ENCODE peak calls at places on chromosomes 7 and 10, in nine cellular contexts. One of them, this sample, is unnamed.

GRCh38 chr10:30420266-30420665 is 13.7 kb upstream of the MAP3K8 start:
- DNase-seq in adrenal gland: no peak
- DNase-seq in GM13976: peak
- DNase-seq in cardiac muscle cell: no peak
- DNase-seq in pancreas: no peak
- DNase-seq in HFFc6: no peak
- DNase-seq in uterus: no peak
- DNase-seq in kidney: no peak
- DNase-seq in fibroblast of pulmonary artery: no peak
- DNase-seq in this sample: no peak

GRCh38 chr7:127713758-127714157 is 61.8 kb downstream of the SND1 start:
- DNase-seq in adrenal gland: no peak
- DNase-seq in uterus: no peak
- DNase-seq in GM13976: no peak
- DNase-seq in HFFc6: no peak
- DNase-seq in pancreas: no peak
- DNase-seq in fibroblast of pulmonary artery: no peak
- DNase-seq in kidney: no peak
- DNase-seq in cardiac muscle cell: no peak
- DNase-seq in this sample: no peak

GRCh38 chr7:28356619-28357018 is 55.7 kb upstream of the CREB5 start:
- DNase-seq in HFFc6: no peak
- DNase-seq in pancreas: no peak
- DNase-seq in uterus: no peak
- DNase-seq in fibroblast of pulmonary artery: no peak
- DNase-seq in adrenal gland: no peak
- DNase-seq in kidney: no peak
- DNase-seq in cardiac muscle cell: no peak
- DNase-seq in GM13976: no peak
- DNase-seq in this sample: no peak

GRCh38 chr10:46552526-46553237 is 3.8 kb downstream of the GPRIN2 start:
- DNase-seq in GM13976: no peak
- DNase-seq in cardiac muscle cell: no peak
- DNase-seq in pancreas: no peak
- DNase-seq in adrenal gland: peak
- DNase-seq in kidney: peak
- DNase-seq in HFFc6: no peak
- DNase-seq in fibroblast of pulmonary artery: no peak
- DNase-seq in uterus: peak
- DNase-seq in this sample: no peak

GRCh38 chr10:127715249-127715648 is 21.7 kb upstream of the FOXI2 start:
- DNase-seq in GM13976: no peak
- DNase-seq in fibroblast of pulmonary artery: no peak
- DNase-seq in kidney: no peak
- DNase-seq in uterus: no peak
- DNase-seq in HFFc6: no peak
- DNase-seq in cardiac muscle cell: no peak
- DNase-seq in adrenal gland: no peak
- DNase-seq in pancreas: no peak
- DNase-seq in this sample: no peak

GRCh38 chr7:137747359-137748031 is 99.3 kb downstream of the DGKI start:
- DNase-seq in HFFc6: no peak
- DNase-seq in GM13976: no peak
- DNase-seq in cardiac muscle cell: no peak
- DNase-seq in adrenal gland: no peak
- DNase-seq in pancreas: no peak
- DNase-seq in kidney: no peak
- DNase-seq in fibroblast of pulmonary artery: no peak
- DNase-seq in uterus: no peak
- DNase-seq in this sample: no peak

GRCh38 chr10:122446668-122447410 is 7.6 kb upstream of the ARMS2 start:
- DNase-seq in cardiac muscle cell: peak
- DNase-seq in HFFc6: no peak
- DNase-seq in kidney: no peak
- DNase-seq in GM13976: no peak
- DNase-seq in adrenal gland: no peak
- DNase-seq in uterus: no peak
- DNase-seq in pancreas: no peak
- DNase-seq in fibroblast of pulmonary artery: peak
- DNase-seq in this sample: peak

GRCh38 chr7:28674359-28674782 is 262.1 kb downstream of the CREB5 start:
- DNase-seq in uterus: no peak
- DNase-seq in HFFc6: no peak
- DNase-seq in kidney: no peak
- DNase-seq in cardiac muscle cell: no peak
- DNase-seq in adrenal gland: no peak
- DNase-seq in GM13976: no peak
- DNase-seq in pancreas: no peak
- DNase-seq in fibroblast of pulmonary artery: no peak
- DNase-seq in this sample: no peak

GRCh38 chr7:127415060-127415742 is 22.7 kb upstream of the ZNF800 start:
- DNase-seq in kidney: no peak
- DNase-seq in fibroblast of pulmonary artery: no peak
- DNase-seq in HFFc6: no peak
- DNase-seq in GM13976: no peak
- DNase-seq in cardiac muscle cell: no peak
- DNase-seq in pancreas: no peak
- DNase-seq in adrenal gland: no peak
- DNase-seq in uterus: no peak
- DNase-seq in this sample: no peak

GRCh38 chr7:95688931-95689453 is 83.4 kb upstream of the DYNC1I1 start:
- DNase-seq in cardiac muscle cell: no peak
- DNase-seq in adrenal gland: peak
- DNase-seq in pancreas: no peak
- DNase-seq in uterus: no peak
- DNase-seq in GM13976: no peak
- DNase-seq in kidney: no peak
- DNase-seq in HFFc6: no peak
- DNase-seq in fibroblast of pulmonary artery: peak
- DNase-seq in this sample: peak

GRCh38 chr10:75400769-75401568 is 595 bp downstream of the ZNF503 start:
- DNase-seq in kidney: peak
- DNase-seq in HFFc6: peak
- DNase-seq in GM13976: peak
- DNase-seq in pancreas: peak
- DNase-seq in adrenal gland: peak
- DNase-seq in uterus: peak
- DNase-seq in fibroblast of pulmonary artery: peak
- DNase-seq in cardiac muscle cell: peak
- DNase-seq in this sample: peak

GRCh38 chr10:132229834-132230556 is 43.2 kb downstream of the DPYSL4 start:
- DNase-seq in fibroblast of pulmonary artery: no peak
- DNase-seq in adrenal gland: peak
- DNase-seq in cardiac muscle cell: peak
- DNase-seq in pancreas: no peak
- DNase-seq in HFFc6: no peak
- DNase-seq in uterus: no peak
- DNase-seq in GM13976: peak
- DNase-seq in kidney: peak
- DNase-seq in this sample: no peak

GRCh38 chr10:79449181-79450146 is 4.0 kb upstream of the ZCCHC24 start:
- DNase-seq in HFFc6: no peak
- DNase-seq in cardiac muscle cell: no peak
- DNase-seq in kidney: peak
- DNase-seq in adrenal gland: no peak
- DNase-seq in fibroblast of pulmonary artery: no peak
- DNase-seq in pancreas: no peak
- DNase-seq in GM13976: no peak
- DNase-seq in uterus: no peak
- DNase-seq in this sample: peak

GRCh38 chr7:125061776-125062397 is 132.3 kb upstream of the POT1 start:
- DNase-seq in adrenal gland: no peak
- DNase-seq in kidney: no peak
- DNase-seq in GM13976: peak
- DNase-seq in uterus: no peak
- DNase-seq in cardiac muscle cell: peak
- DNase-seq in fibroblast of pulmonary artery: peak
- DNase-seq in HFFc6: no peak
- DNase-seq in pancreas: no peak
- DNase-seq in this sample: no peak

GRCh38 chr7:158125091-158125490 is 462.5 kb downstream of the PTPRN2 start:
- DNase-seq in GM13976: no peak
- DNase-seq in HFFc6: no peak
- DNase-seq in adrenal gland: no peak
- DNase-seq in kidney: peak
- DNase-seq in pancreas: no peak
- DNase-seq in cardiac muscle cell: no peak
- DNase-seq in uterus: no peak
- DNase-seq in fibroblast of pulmonary artery: no peak
- DNase-seq in this sample: no peak

DNA sequence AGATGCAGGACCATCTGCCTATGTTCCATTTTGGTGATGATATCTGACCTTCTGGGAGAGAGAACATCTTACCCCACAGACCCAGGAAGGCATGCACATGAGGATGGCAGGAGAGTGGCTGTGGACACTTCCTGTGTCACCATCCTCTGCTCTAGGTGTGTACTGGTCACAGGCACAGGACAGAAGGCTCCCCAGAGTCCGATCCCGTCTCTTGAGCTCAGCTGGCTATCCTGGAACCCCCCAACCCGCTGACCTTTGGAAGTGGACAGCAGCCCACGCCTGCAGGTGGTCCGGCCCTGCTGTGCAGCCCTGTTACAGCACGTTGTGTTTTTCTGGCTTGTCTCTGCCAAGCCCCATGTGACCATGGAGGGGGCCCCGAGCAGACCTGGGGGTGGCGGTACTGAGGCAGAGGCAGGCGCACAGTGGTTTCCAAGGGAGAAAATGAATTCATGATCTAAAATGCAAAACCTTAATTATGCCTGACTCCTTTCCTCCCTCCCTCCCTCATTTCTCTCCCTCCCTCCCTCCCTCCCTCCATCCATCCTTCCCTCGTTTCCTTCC is 178.8 kb downstream of the CUX1 start:
- DNase-seq in HFFc6: no peak
- DNase-seq in cardiac muscle cell: no peak
- DNase-seq in adrenal gland: no peak
- DNase-seq in kidney: peak
- DNase-seq in fibroblast of pulmonary artery: no peak
- DNase-seq in GM13976: no peak
- DNase-seq in uterus: no peak
- DNase-seq in pancreas: no peak
- DNase-seq in this sample: no peak
- TF ChIP-seq CTCF in HFFc6: no peak
- TF ChIP-seq CTCF in cardiac muscle cell: no peak
- TF ChIP-seq CTCF in adrenal gland: no peak
- TF ChIP-seq CTCF in kidney: no peak
- TF ChIP-seq CTCF in fibroblast of pulmonary artery: no peak
- TF ChIP-seq CTCF in GM13976: no peak
- TF ChIP-seq CTCF in uterus: no peak
- TF ChIP-seq CTCF in pancreas: no peak
- TF ChIP-seq CTCF in this sample: no peak

DNA sequence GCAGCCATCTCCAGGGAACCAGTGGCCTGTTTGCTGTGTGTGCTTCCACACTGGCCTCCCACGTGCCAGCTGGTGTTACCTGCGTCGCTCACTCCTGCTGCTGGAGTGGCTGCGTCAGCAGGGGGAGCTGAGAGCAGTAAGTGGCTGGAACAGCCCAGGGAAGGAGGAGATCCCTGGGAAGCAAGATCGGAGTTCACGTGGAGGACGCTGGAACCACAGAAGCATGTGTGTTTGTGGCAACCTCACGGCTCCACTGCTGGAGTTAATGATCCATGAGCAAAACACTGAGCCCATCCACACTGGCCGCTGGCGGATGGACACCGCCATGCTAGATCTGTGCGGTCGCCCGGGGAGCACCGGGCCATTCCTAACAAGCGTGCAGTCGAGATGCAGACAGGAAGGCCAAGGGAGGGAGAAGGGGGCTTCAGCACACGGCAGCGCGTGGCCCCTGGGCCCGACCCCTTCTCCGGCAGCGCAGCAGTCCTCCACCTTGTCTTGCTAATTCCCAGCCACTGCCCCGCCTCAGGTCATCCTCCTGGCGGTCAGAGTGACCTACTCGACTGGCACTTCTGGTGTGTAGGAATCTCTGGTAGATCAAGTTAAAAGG is 68.5 kb upstream of the EEPD1 start:
- DNase-seq in pancreas: peak
- DNase-seq in HFFc6: no peak
- DNase-seq in uterus: no peak
- DNase-seq in adrenal gland: peak
- DNase-seq in fibroblast of pulmonary artery: peak
- DNase-seq in kidney: peak
- DNase-seq in GM13976: no peak
- DNase-seq in cardiac muscle cell: peak
- DNase-seq in this sample: peak
- TF ChIP-seq CTCF in pancreas: no peak
- TF ChIP-seq CTCF in HFFc6: peak
- TF ChIP-seq CTCF in uterus: peak
- TF ChIP-seq CTCF in adrenal gland: no peak
- TF ChIP-seq CTCF in fibroblast of pulmonary artery: peak
- TF ChIP-seq CTCF in kidney: peak
- TF ChIP-seq CTCF in GM13976: no peak
- TF ChIP-seq CTCF in cardiac muscle cell: peak
- TF ChIP-seq CTCF in this sample: peak

DNA sequence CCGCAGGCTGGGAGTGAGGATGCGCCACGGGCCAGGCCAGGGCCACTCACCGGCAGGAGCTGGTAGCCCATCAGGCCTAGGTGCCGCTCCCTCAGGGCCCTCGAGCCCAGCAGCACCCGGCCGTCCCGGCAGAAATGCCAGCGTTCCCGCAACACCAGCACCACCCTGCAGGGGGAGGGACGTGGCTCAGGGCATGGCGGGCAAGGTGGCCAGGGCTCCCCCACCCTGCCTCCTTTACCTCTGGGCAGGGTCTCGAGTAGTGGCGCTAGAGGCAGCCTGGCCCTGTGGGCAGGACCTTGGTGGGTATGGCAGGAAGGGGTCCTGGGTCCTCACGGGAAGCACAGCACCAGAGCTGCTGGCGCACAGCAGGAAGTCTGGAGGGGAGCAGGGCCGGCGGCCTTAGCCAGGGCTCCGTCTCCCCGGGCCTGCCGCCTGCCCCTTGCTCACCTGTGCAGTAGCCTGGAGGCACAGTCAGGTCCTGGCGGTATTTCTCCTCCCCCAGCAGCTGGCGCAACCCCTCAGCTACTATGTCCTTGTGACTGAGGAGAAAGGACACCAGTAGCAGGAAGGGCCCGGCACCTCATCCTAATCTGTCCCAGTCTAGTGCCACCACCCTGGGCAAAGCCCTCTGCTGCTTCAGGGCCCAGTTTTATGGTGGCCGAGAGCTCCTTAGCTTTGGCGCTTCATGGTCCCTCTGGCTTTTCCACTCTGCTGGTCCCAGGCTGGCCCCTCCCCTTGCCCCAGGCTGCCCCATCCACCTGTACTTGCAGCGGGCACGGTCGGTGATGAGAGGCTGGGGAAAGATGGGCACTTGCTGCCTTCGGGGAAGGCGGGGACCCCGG is 3.5 kb downstream of the FASTK start:
- DNase-seq in cardiac muscle cell: peak
- DNase-seq in fibroblast of pulmonary artery: no peak
- DNase-seq in uterus: no peak
- DNase-seq in pancreas: peak
- DNase-seq in GM13976: no peak
- DNase-seq in HFFc6: no peak
- DNase-seq in adrenal gland: no peak
- DNase-seq in kidney: peak
- DNase-seq in this sample: no peak
- TF ChIP-seq CTCF in cardiac muscle cell: peak
- TF ChIP-seq CTCF in fibroblast of pulmonary artery: peak
- TF ChIP-seq CTCF in uterus: no peak
- TF ChIP-seq CTCF in pancreas: no peak
- TF ChIP-seq CTCF in GM13976: no peak
- TF ChIP-seq CTCF in HFFc6: peak
- TF ChIP-seq CTCF in adrenal gland: no peak
- TF ChIP-seq CTCF in kidney: no peak
- TF ChIP-seq CTCF in this sample: no peak

GRCh38 chr7:93877742-93878141 is 12.8 kb downstream of the TFPI2 start:
- DNase-seq in GM13976: no peak
- DNase-seq in fibroblast of pulmonary artery: no peak
- DNase-seq in HFFc6: no peak
- DNase-seq in uterus: no peak
- DNase-seq in adrenal gland: no peak
- DNase-seq in kidney: no peak
- DNase-seq in pancreas: no peak
- DNase-seq in cardiac muscle cell: no peak
- DNase-seq in this sample: no peak
- TF ChIP-seq CTCF in GM13976: no peak
- TF ChIP-seq CTCF in fibroblast of pulmonary artery: no peak
- TF ChIP-seq CTCF in HFFc6: peak
- TF ChIP-seq CTCF in uterus: no peak
- TF ChIP-seq CTCF in adrenal gland: no peak
- TF ChIP-seq CTCF in kidney: no peak
- TF ChIP-seq CTCF in pancreas: no peak
- TF ChIP-seq CTCF in cardiac muscle cell: no peak
- TF ChIP-seq CTCF in this sample: no peak